ENCODE peak calls at places on chromosomes 4 and X, in four cellular contexts. L is Panc1, S is coronary artery, A is epithelial cell of esophagus. G is an unnamed sample.

GRCh38 chr4:3123201-3123671 is 48.8 kb downstream of the HTT start:
- DNase-seq in S (no peak), A (peak), L (no peak), G (no peak)

GRCh38 chr4:70737006-70737405 is 15.2 kb downstream of the RUFY3 start:
- DNase-seq in A (no peak), S (no peak), L (no peak), G (no peak)

GRCh38 chr4:20271954-20272353 is 20.2 kb downstream of the SLIT2 start:
- DNase-seq in L (no peak), S (no peak), A (no peak), G (no peak)

GRCh38 chr4:59388359-59388758 is 1811.8 kb upstream of the ADGRL3 start:
- DNase-seq in S (no peak), A (no peak), L (no peak), G (no peak)

GRCh38 chr4:2685541-2685940 is 70.6 kb downstream of the TNIP2 start:
- DNase-seq in A (peak), L (no peak), S (no peak), G (no peak)

GRCh38 chr4:48970471-48970921 is 15.6 kb upstream of the CWH43 start:
- DNase-seq in S (no peak), L (no peak), A (peak), G (no peak)

GRCh38 chrX:9227276-9227675 is 193.3 kb upstream of the FAM9B start:
- DNase-seq in A (no peak), S (no peak), L (no peak), G (no peak)

GRCh38 chr4:180190382-180190781 is 2052.8 kb upstream of the TENM3 start:
- DNase-seq in L (no peak), A (no peak), S (no peak), G (no peak)

GRCh38 chr4:4762909-4763814 is 96.3 kb upstream of the MSX1 start:
- DNase-seq in A (peak), L (no peak), S (no peak), G (peak)

GRCh38 chr4:111689214-111689613 is 456.0 kb upstream of the FAM241A start:
- DNase-seq in S (no peak), A (peak), L (no peak), G (no peak)

GRCh38 chr4:142840516-142841123 is 5.5 kb downstream of the INPP4B start:
- DNase-seq in A (peak), L (no peak), S (no peak), G (no peak)

GRCh38 chr4:184955636-184956035 is 62.7 kb upstream of the HELT start:
- DNase-seq in S (no peak), A (no peak), L (no peak), G (no peak)

GRCh38 chr4:47686294-47686872 is 151.5 kb downstream of the CORIN start:
- DNase-seq in S (no peak), A (peak), L (no peak), G (no peak)

GRCh38 chr4:2356123-2357069 is 62.0 kb downstream of the ZFYVE28 start:
- DNase-seq in S (peak), L (no peak), A (no peak), G (no peak)

GRCh38 chr4:166602068-166602467 is 632.2 kb downstream of the SPOCK3 start:
- DNase-seq in A (no peak), L (no peak), S (no peak), G (no peak)

GRCh38 chr4:166064706-166065105 is 191.7 kb downstream of the TLL1 start:
- DNase-seq in S (no peak), L (no peak), A (peak), G (no peak)

GRCh38 chrX:155188786-155189185 is 27.5 kb upstream of the VBP1 start:
- DNase-seq in L (no peak), S (no peak), A (no peak), G (no peak)

GRCh38 chr4:76310683-76311082 is 4.2 kb downstream of the STBD1 start:
- DNase-seq in L (no peak), S (no peak), A (no peak), G (no peak)

GRCh38 chr4:149521611-149522010 is 294.0 kb downstream of the IQCM start:
- DNase-seq in A (peak), L (no peak), S (no peak), G (no peak)

GRCh38 chr4:82136161-82136801 is 237.5 kb downstream of the HNRNPD start:
- DNase-seq in L (no peak), A (no peak), S (no peak), G (no peak)

GRCh38 chr4:87029356-87029755 is 94.5 kb downstream of the AFF1 start:
- DNase-seq in A (no peak), S (no peak), L (no peak), G (no peak)

GRCh38 chrX:39260965-39261364 is 459.7 kb downstream of the MID1IP1 start:
- DNase-seq in L (no peak), A (peak), S (no peak), G (no peak)

GRCh38 chr4:92433272-92433758 is 129.5 kb downstream of the GRID2 start:
- DNase-seq in A (no peak), L (no peak), S (no peak), G (no peak)

GRCh38 chr4:93228021-93228420 is 600.5 kb upstream of the ATOH1 start:
- DNase-seq in L (no peak), A (no peak), S (no peak), G (no peak)

GRCh38 chrX:15838017-15838416 is 16.6 kb downstream of the AP1S2 start:
- DNase-seq in S (no peak), A (no peak), L (no peak), G (no peak)

GRCh38 chrX:136397001-136397400 is 90.7 kb upstream of the BRS3 start:
- DNase-seq in S (no peak), A (peak), L (no peak), G (no peak)

GRCh38 chrX:53048169-53049126 is at the start of gene GPR173:
- DNase-seq in L (no peak), S (peak), A (peak), G (no peak)

GRCh38 chrX:46686003-46686645 is 72.8 kb downstream of the SLC9A7 start:
- DNase-seq in S (no peak), L (no peak), A (peak), G (no peak)

DNA sequence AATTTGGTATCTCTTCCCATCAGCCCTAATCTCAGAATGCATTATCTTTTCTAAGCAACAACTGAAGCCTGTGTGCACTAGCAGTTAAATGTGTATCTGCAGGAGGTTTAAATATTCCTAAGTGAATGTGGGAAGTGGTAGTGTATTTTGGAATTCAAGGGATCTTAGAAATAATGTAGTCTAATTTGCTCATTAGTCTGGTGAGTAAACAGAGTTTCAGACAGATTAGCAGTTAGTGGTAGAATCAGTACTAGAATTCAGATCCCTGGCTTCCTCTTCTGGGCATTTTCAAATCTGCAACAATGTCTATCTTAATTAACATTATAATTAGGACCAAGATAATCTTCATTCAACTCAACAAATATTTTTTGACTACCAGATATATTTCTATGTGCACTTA is 11.7 kb upstream of the CXCL2 start:
- DNase-seq in L (no peak), A (no peak), S (no peak), G (no peak)
- H3K4me3 ChIP-seq in L (no peak), A (no peak), S (no peak), G (no peak)

GRCh38 chr4:161564230-161564834 is 599.5 kb downstream of the FSTL5 start:
- DNase-seq in S (no peak), A (peak), L (no peak), G (no peak)
- TF ChIP-seq CTCF in S (no peak), A (peak), L (no peak), G (no peak)

DNA sequence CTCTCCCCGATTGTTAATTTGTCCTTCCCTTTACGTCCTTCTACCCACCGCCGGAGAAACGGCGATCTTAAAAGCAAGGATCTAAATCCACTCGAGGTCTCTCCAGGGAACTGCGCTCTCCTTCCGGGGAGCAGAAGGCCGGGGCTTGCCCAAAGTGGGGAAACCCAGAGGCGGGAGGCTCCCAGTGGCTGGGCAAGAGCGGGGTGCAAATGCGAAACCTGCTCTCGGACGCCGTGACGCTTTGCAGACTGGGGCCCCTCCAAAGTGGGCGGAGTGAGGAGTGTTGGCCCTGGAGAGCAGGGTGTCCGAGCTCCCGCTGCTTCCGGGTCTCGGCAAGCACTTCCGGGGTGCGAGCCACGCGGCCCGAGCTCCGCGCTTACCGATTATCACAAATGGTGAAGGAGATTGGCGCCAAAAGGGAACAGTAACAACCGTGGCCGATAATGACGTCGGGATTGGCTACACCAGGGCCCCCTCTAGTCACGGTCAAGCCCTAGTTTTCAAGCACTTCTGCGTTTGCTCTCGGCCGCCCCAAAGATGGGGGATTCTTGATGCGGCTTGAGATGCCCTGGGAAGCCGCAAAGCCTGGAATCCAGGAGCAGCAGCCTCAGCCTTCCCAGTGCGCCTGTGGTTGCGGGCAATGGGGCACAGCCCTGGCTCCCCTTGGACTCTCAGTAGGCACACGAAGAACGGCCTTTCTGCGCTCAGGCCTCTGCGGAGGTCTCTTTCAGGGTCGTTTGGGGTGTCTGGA is 29.0 kb downstream of the HAND2 start:
- DNase-seq in L (no peak), S (no peak), A (no peak), G (peak)
- H3K4me3 ChIP-seq in L (no peak), S (peak), A (no peak), G (peak)

GRCh38 chr4:173518419-173519102 is 11.5 kb downstream of the HAND2 start:
- DNase-seq in L (no peak), S (no peak), A (no peak), G (no peak)

GRCh38 chr4:173519130-173520101 is 10.6 kb downstream of the HAND2 start:
- DNase-seq in S (no peak), L (no peak), A (no peak), G (no peak)

GRCh38 chr4:173516621-173517612 is 13.1 kb downstream of the HAND2 start:
- DNase-seq in S (no peak), L (no peak), A (no peak), G (no peak)

GRCh38 chr4:173515458-173515857 is 14.6 kb downstream of the HAND2 start:
- DNase-seq in L (no peak), A (no peak), S (no peak), G (no peak)

GRCh38 chr4:173517781-173518371 is 12.2 kb downstream of the HAND2 start:
- DNase-seq in S (no peak), L (no peak), A (peak), G (no peak)
- TF ChIP-seq CTCF in S (no peak), L (no peak), A (no peak), G (no peak)

GRCh38 chr4:153204247-153205027 is at the start of gene TRIM2:
- DNase-seq in S (no peak), A (peak), L (no peak), G (no peak)
- H3K4me3 ChIP-seq in S (peak), A (no peak), L (peak), G (no peak)